ENCODE peak calls at places on chromosomes 16 and 17, in four cellular contexts. J is K562, Z is GM12878, R is HepG2. H is an unnamed sample.
A peak's percentile ranks its signal among the peaks of the same experiment; 100 is the strongest.

GRCh38 chr16:30937692-30938091 is 11.2 kb upstream of the ORAI3 start:
- DNase-seq in J (no peak), Z (no peak), R (no peak), H (no peak)

GRCh38 chr17:6786618-6787017 is 10.6 kb downstream of the FBXO39 start:
- DNase-seq in J (no peak), Z (no peak), R (no peak), H (no peak)

GRCh38 chr16:15827709-15828343 is 29.0 kb downstream of the MYH11 start:
- DNase-seq in J (no peak), Z (no peak), R (no peak), H (no peak)

GRCh38 chr16:11583889-11584565 is 2.7 kb downstream of the LITAF start:
- DNase-seq in J (no peak), Z (no peak), R (peak; percentile 52), H (no peak)

GRCh38 chr16:81292936-81293335 is 21.8 kb upstream of the GAN start:
- DNase-seq in J (no peak), Z (no peak), R (no peak), H (no peak)

GRCh38 chr16:66899945-66900688 is 18.6 kb downstream of the CDH16 start:
- DNase-seq in J (peak; percentile 94), Z (no peak), R (peak; percentile 72), H (peak; percentile 57)

GRCh38 chr16:6955303-6955702 is 377.3 kb upstream of the RBFOX1 start:
- DNase-seq in J (no peak), Z (no peak), R (no peak), H (no peak)

GRCh38 chr16:13795131-13795530 is 124.8 kb upstream of the ERCC4 start:
- DNase-seq in J (no peak), Z (no peak), R (no peak), H (no peak)

GRCh38 chr17:36948717-36949460 is at the start of gene AATF:
- DNase-seq in J (peak; percentile 98), Z (peak; percentile 94), R (peak; percentile 90), H (peak; percentile 90)

GRCh38 chr16:2233046-2233775 is 3.0 kb upstream of the DNASE1L2 start:
- DNase-seq in J (no peak), Z (no peak), R (no peak), H (no peak)

GRCh38 chr17:10003705-10004104 is 98.6 kb upstream of the RCVRN start:
- DNase-seq in J (no peak), Z (no peak), R (no peak), H (no peak)

GRCh38 chr17:28404007-28404406 is 2.0 kb downstream of the SLC46A1 start:
- DNase-seq in J (no peak), Z (no peak), R (no peak), H (no peak)

GRCh38 chr17:69828087-69828486 is 246.9 kb upstream of the KCNJ16 start:
- DNase-seq in J (no peak), Z (no peak), R (no peak), H (no peak)

GRCh38 chr17:69729937-69730336 is 315.4 kb downstream of the MAP2K6 start:
- DNase-seq in J (no peak), Z (no peak), R (no peak), H (no peak)

GRCh38 chr17:80028030-80028429 is 7.6 kb downstream of the TBC1D16 start:
- DNase-seq in J (no peak), Z (no peak), R (no peak), H (no peak)

GRCh38 chr17:31413871-31414589 is 22.6 kb downstream of the RAB11FIP4 start:
- DNase-seq in J (no peak), Z (no peak), R (no peak), H (no peak)

GRCh38 chr17:82941021-82942001 is 101.5 kb upstream of the ZNF750 start:
- DNase-seq in J (no peak), Z (no peak), R (no peak), H (no peak)

GRCh38 chr17:64741038-64741641 is 79.0 kb upstream of the SMURF2 start:
- DNase-seq in J (no peak), Z (no peak), R (no peak), H (no peak)

GRCh38 chr16:57966133-57966805 is 4.7 kb downstream of the CNGB1 start:
- DNase-seq in J (no peak), Z (no peak), R (no peak), H (no peak)

GRCh38 chr16:57469046-57469445 is 6.6 kb downstream of the POLR2C start:
- DNase-seq in J (no peak), Z (no peak), R (no peak), H (no peak)

GRCh38 chr17:9432121-9432866 is 143.3 kb downstream of the STX8 start:
- DNase-seq in J (no peak), Z (peak; percentile 67), R (no peak), H (no peak)

GRCh38 chr16:89330177-89330856 is 112.8 kb downstream of the ZNF778 start:
- DNase-seq in J (peak; percentile 48), Z (no peak), R (peak; percentile 84), H (no peak)

GRCh38 chr16:30054959-30055553 is 10.5 kb upstream of the ALDOA start:
- DNase-seq in J (peak; percentile 74), Z (no peak), R (peak; percentile 62), H (peak; percentile 79)

GRCh38 chr17:64357191-64357981 is 33.3 kb downstream of the PECAM1 start:
- DNase-seq in J (no peak), Z (no peak), R (no peak), H (no peak)

GRCh38 chr16:56691885-56692284 is 9.6 kb downstream of the MT1X start:
- DNase-seq in J (no peak), Z (no peak), R (peak; percentile 77), H (no peak)

GRCh38 chr17:36632916-36633846 is 31.8 kb downstream of the MRM1 start:
- DNase-seq in J (no peak), Z (no peak), R (no peak), H (no peak)

GRCh38 chr16:77920984-77921383 is 101.4 kb upstream of the CLEC3A start:
- DNase-seq in J (no peak), Z (no peak), R (no peak), H (no peak)

DNA sequence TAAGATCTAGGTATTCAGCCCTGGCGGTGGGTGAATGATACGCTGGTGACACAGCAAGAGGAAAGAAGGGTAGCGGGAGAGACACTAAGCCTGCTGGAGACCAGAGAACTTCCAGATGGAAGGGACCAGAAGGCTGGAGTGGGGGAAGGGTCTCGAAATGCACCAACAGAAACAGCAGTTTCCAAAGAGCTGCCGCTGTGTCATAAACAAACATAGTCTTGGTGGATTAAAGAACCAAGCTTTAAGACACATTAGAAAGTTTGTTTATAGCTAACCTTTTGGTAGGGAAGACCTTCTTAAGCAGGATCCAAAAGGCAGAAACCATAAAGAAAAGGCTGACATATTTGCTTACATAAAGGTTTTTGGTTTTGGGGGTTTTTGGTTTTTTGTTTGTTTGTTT is 20.9 kb downstream of the TRPV3 start:
- DNase-seq in J (no peak), Z (no peak), R (no peak), H (no peak)
- TF ChIP-seq FOXK2 in J (no peak), Z (no peak), R (no peak), H (no peak)

GRCh38 chr17:75571197-75571884 is 16.3 kb upstream of the MYO15B start:
- DNase-seq in J (peak; percentile 50), Z (peak; percentile 47), R (no peak), H (no peak)
- TF ChIP-seq TARDBP in J (no peak), Z (no peak), R (no peak), H (no peak)

GRCh38 chr16:85163278-85164112 is 51.2 kb upstream of the CIBAR2 start:
- DNase-seq in J (no peak), Z (no peak), R (no peak), H (no peak)

GRCh38 chr16:85164838-85165516 is 52.7 kb upstream of the CIBAR2 start:
- DNase-seq in J (no peak), Z (no peak), R (no peak), H (no peak)

GRCh38 chr16:85159226-85159980 is 47.1 kb upstream of the CIBAR2 start:
- DNase-seq in J (no peak), Z (no peak), R (peak; percentile 78), H (no peak)

GRCh38 chr16:85165781-85166180 is 53.5 kb upstream of the CIBAR2 start:
- DNase-seq in J (no peak), Z (no peak), R (no peak), H (no peak)

GRCh38 chr16:85162478-85163277 is 50.4 kb upstream of the CIBAR2 start:
- DNase-seq in J (no peak), Z (no peak), R (no peak), H (no peak)
- TF ChIP-seq FOXK2 in J (no peak), Z (no peak), R (no peak), H (no peak)

GRCh38 chr17:32709562-32709961 is 167.4 kb downstream of the MYO1D start:
- DNase-seq in J (no peak), Z (no peak), R (no peak), H (no peak)
- TF ChIP-seq TARDBP in J (no peak), Z (no peak), R (no peak), H (no peak)

DNA sequence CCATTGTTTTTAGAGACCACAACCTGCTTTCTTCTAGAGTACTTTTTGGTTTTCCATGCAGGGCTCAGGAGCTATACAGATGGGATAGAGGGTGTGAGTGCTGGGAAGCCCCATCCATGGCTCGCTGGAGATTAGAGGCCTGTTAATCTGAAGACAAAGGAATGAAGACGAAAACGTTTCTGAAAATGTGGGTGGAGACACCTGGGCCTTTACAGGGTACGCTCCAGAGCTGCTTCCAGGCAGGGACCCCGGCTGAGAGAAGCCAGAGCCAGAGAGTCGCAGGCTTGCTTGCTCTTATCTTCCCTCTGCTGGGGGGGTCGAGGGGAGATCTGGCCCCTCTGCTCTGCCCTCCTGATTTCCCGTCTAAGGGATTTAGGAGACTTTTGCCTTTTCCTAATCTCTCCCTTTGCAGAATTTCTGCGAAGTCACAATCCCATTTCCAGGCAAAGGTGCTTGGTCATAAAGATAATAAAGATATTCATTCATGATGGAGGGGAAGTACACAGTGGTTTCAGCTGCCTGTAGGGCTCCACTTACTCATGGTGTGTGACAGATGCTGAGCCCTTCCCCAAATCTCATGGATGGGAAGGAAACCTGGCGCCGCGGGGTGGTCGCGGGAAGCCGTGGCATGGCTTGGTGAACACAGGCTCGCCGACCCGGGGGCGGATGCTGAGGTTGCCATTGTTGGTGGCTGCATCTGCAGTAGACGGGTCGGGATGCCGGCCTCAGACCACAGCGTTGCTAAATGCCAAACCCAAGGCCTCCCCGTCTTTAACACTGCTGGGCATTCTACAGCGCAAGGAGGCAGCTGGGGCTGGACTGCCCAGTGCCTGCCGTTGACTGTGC is 4.8 kb upstream of the SOCS3 start:
- DNase-seq in J (peak; percentile 41), Z (no peak), R (no peak), H (no peak)
- TF ChIP-seq FOXK2 in J (no peak), Z (no peak), R (no peak), H (no peak)

GRCh38 chr16:79639576-79640311 is 39.2 kb upstream of the MAF start:
- DNase-seq in J (no peak), Z (no peak), R (no peak), H (no peak)
- TF ChIP-seq TARDBP in J (no peak), Z (no peak), R (no peak), H (no peak)

GRCh38 chr16:88013091-88013609 is 61.9 kb downstream of the BANP start:
- DNase-seq in J (no peak), Z (no peak), R (no peak), H (no peak)
- TF ChIP-seq FOXK2 in J (no peak), Z (no peak), R (no peak), H (no peak)

GRCh38 chr17:62780273-62780672 is 27.8 kb downstream of the MARCHF10 start:
- DNase-seq in J (no peak), Z (no peak), R (no peak), H (no peak)
- TF ChIP-seq TARDBP in J (no peak), Z (no peak), R (no peak), H (no peak)

H was measured in HEK293T.